ENCODE peak calls at places on chromosomes 5 and 9, in four cellular contexts. P is osteocyte; G is iPS DF 6.9; F is CD8-positive, alpha-beta T cell. Q is an unnamed sample.

GRCh38 chr9:138023394-138024124 is 146.0 kb downstream of the CACNA1B start:
- DNase-seq in P (peak), G (no peak), F (no peak), Q (no peak)

GRCh38 chr5:134227259-134227658 is 1.4 kb upstream of the PPP2CA start:
- DNase-seq in P (no peak), G (no peak), F (no peak), Q (no peak)

GRCh38 chr5:159489779-159490178 is 159.5 kb upstream of the IL12B start:
- DNase-seq in P (no peak), G (no peak), F (no peak), Q (no peak)

GRCh38 chr5:82355921-82356454 is 77.8 kb upstream of the RPS23 start:
- DNase-seq in P (no peak), G (no peak), F (no peak), Q (no peak)

GRCh38 chr9:124680049-124680448 is 91.1 kb downstream of the NR6A1 start:
- DNase-seq in P (no peak), G (no peak), F (no peak), Q (no peak)

GRCh38 chr5:95986937-95987520 is 25.4 kb upstream of the ELL2 start:
- DNase-seq in P (no peak), G (no peak), F (no peak), Q (no peak)

GRCh38 chr9:82295177-82295576 is 306.6 kb downstream of the SPATA31D1 start:
- DNase-seq in P (no peak), G (no peak), F (no peak), Q (no peak)

GRCh38 chr9:113712053-113712452 is 164.1 kb upstream of the ZNF618 start:
- DNase-seq in P (peak), G (no peak), F (no peak), Q (no peak)

GRCh38 chr5:108216890-108217289 is 165.0 kb downstream of the FBXL17 start:
- DNase-seq in P (no peak), G (no peak), F (no peak), Q (no peak)

GRCh38 chr9:72948906-72949582 is 3.8 kb downstream of the ALDH1A1 start:
- DNase-seq in P (no peak), G (no peak), F (no peak), Q (no peak)

GRCh38 chr5:1315709-1316587 is 21.1 kb upstream of the TERT start:
- DNase-seq in P (peak), G (peak), F (no peak), Q (peak)

GRCh38 chr5:142719836-142720330 is 34.0 kb upstream of the FGF1 start:
- DNase-seq in P (no peak), G (no peak), F (no peak), Q (no peak)

GRCh38 chr9:72473474-72474241 is 47.8 kb upstream of the TMC1 start:
- DNase-seq in P (no peak), G (no peak), F (no peak), Q (no peak)

GRCh38 chr9:124602204-124602603 is 95.0 kb upstream of the NR5A1 start:
- DNase-seq in P (no peak), G (no peak), F (no peak), Q (no peak)

Q was measured in keratinocyte.